ENCODE peak calls at places on chromosomes 4 and X, in five cellular contexts. One of them, this sample, is unnamed.

GRCh38 chrX:96729868-96730643 is 45.4 kb downstream of the DIAPH2 start:
- DNase-seq in psoas muscle: no peak
- DNase-seq in left lung: no peak
- DNase-seq in IMR-90: no peak
- DNase-seq in fibroblast of pulmonary artery: no peak
- DNase-seq in this sample: no peak

GRCh38 chrX:114717921-114718320 is 134.0 kb downstream of the HTR2C start:
- DNase-seq in left lung: no peak
- DNase-seq in psoas muscle: no peak
- DNase-seq in IMR-90: no peak
- DNase-seq in fibroblast of pulmonary artery: no peak
- DNase-seq in this sample: no peak

GRCh38 chr4:144709793-144710525 is 64.0 kb downstream of the HHIP start:
- DNase-seq in left lung: no peak
- DNase-seq in psoas muscle: no peak
- DNase-seq in IMR-90: peak
- DNase-seq in fibroblast of pulmonary artery: peak
- DNase-seq in this sample: no peak

GRCh38 chrX:113058634-113059033 is 218.0 kb upstream of the AMOT start:
- DNase-seq in IMR-90: no peak
- DNase-seq in psoas muscle: no peak
- DNase-seq in fibroblast of pulmonary artery: no peak
- DNase-seq in left lung: no peak
- DNase-seq in this sample: no peak

GRCh38 chrX:119067023-119067739 is 5.6 kb upstream of the CT47C1 start:
- DNase-seq in left lung: no peak
- DNase-seq in fibroblast of pulmonary artery: peak
- DNase-seq in psoas muscle: peak
- DNase-seq in IMR-90: peak
- DNase-seq in this sample: no peak

GRCh38 chrX:38375888-38376287 is 23.5 kb downstream of the OTC start:
- DNase-seq in psoas muscle: no peak
- DNase-seq in fibroblast of pulmonary artery: peak
- DNase-seq in left lung: no peak
- DNase-seq in IMR-90: no peak
- DNase-seq in this sample: no peak

GRCh38 chr4:120327276-120327675 is 260.6 kb upstream of the MAD2L1 start:
- DNase-seq in IMR-90: no peak
- DNase-seq in left lung: no peak
- DNase-seq in fibroblast of pulmonary artery: no peak
- DNase-seq in psoas muscle: no peak
- DNase-seq in this sample: no peak

GRCh38 chrX:81202989-81203388 is 1.1 kb downstream of the SH3BGRL start:
- DNase-seq in IMR-90: no peak
- DNase-seq in psoas muscle: no peak
- DNase-seq in fibroblast of pulmonary artery: no peak
- DNase-seq in left lung: no peak
- DNase-seq in this sample: no peak

GRCh38 chrX:121831601-121832000 is 784.2 kb downstream of the GLUD2 start:
- DNase-seq in fibroblast of pulmonary artery: peak
- DNase-seq in psoas muscle: no peak
- DNase-seq in left lung: no peak
- DNase-seq in IMR-90: no peak
- DNase-seq in this sample: no peak

GRCh38 chrX:114047558-114047957 is 536.3 kb upstream of the HTR2C start:
- DNase-seq in IMR-90: no peak
- DNase-seq in left lung: no peak
- DNase-seq in fibroblast of pulmonary artery: no peak
- DNase-seq in psoas muscle: no peak
- DNase-seq in this sample: no peak

GRCh38 chrX:21996872-21997271 is 35.3 kb upstream of the PHEX start:
- DNase-seq in IMR-90: peak
- DNase-seq in psoas muscle: no peak
- DNase-seq in fibroblast of pulmonary artery: peak
- DNase-seq in left lung: no peak
- DNase-seq in this sample: no peak

GRCh38 chrX:38282044-38282443 is 45.3 kb downstream of the RPGR start:
- DNase-seq in left lung: no peak
- DNase-seq in fibroblast of pulmonary artery: peak
- DNase-seq in psoas muscle: no peak
- DNase-seq in IMR-90: no peak
- DNase-seq in this sample: no peak

GRCh38 chr4:156751486-156751885 is 220.1 kb downstream of the PDGFC start:
- DNase-seq in left lung: no peak
- DNase-seq in IMR-90: peak
- DNase-seq in psoas muscle: no peak
- DNase-seq in fibroblast of pulmonary artery: peak
- DNase-seq in this sample: no peak

GRCh38 chr4:40254961-40255721 is 58.3 kb downstream of the RHOH start:
- DNase-seq in psoas muscle: no peak
- DNase-seq in fibroblast of pulmonary artery: peak
- DNase-seq in IMR-90: peak
- DNase-seq in left lung: no peak
- DNase-seq in this sample: no peak

GRCh38 chrX:31860686-31861085 is 788.8 kb upstream of the FTHL17 start:
- DNase-seq in left lung: no peak
- DNase-seq in IMR-90: no peak
- DNase-seq in fibroblast of pulmonary artery: no peak
- DNase-seq in psoas muscle: no peak
- DNase-seq in this sample: no peak

GRCh38 chr4:129278868-129279267 is 182.9 kb downstream of the C4orf33 start:
- DNase-seq in fibroblast of pulmonary artery: no peak
- DNase-seq in IMR-90: no peak
- DNase-seq in left lung: no peak
- DNase-seq in psoas muscle: no peak
- DNase-seq in this sample: no peak

GRCh38 chr4:3115637-3116300 is 41.3 kb downstream of the HTT start:
- DNase-seq in psoas muscle: no peak
- DNase-seq in fibroblast of pulmonary artery: peak
- DNase-seq in left lung: no peak
- DNase-seq in IMR-90: peak
- DNase-seq in this sample: no peak

GRCh38 chrX:132488092-132488749 is 617 bp downstream of the MBNL3 start:
- DNase-seq in IMR-90: peak
- DNase-seq in psoas muscle: no peak
- DNase-seq in left lung: peak
- DNase-seq in fibroblast of pulmonary artery: peak
- DNase-seq in this sample: no peak

GRCh38 chr4:141684785-141685184 is 48.4 kb downstream of the IL15 start:
- DNase-seq in fibroblast of pulmonary artery: no peak
- DNase-seq in IMR-90: peak
- DNase-seq in left lung: no peak
- DNase-seq in psoas muscle: no peak
- DNase-seq in this sample: no peak

GRCh38 chrX:94216738-94217137 is 542.7 kb downstream of the FAM133A start:
- DNase-seq in left lung: no peak
- DNase-seq in psoas muscle: no peak
- DNase-seq in fibroblast of pulmonary artery: no peak
- DNase-seq in IMR-90: no peak
- DNase-seq in this sample: no peak

GRCh38 chrX:153614818-153615217 is 15.9 kb upstream of the CCNQ start:
- DNase-seq in left lung: no peak
- DNase-seq in fibroblast of pulmonary artery: no peak
- DNase-seq in IMR-90: no peak
- DNase-seq in psoas muscle: no peak
- DNase-seq in this sample: no peak
- H3K4me3 ChIP-seq in left lung: no peak
- H3K4me3 ChIP-seq in fibroblast of pulmonary artery: no peak
- H3K4me3 ChIP-seq in IMR-90: no peak
- H3K4me3 ChIP-seq in psoas muscle: no peak
- H3K4me3 ChIP-seq in this sample: no peak

DNA sequence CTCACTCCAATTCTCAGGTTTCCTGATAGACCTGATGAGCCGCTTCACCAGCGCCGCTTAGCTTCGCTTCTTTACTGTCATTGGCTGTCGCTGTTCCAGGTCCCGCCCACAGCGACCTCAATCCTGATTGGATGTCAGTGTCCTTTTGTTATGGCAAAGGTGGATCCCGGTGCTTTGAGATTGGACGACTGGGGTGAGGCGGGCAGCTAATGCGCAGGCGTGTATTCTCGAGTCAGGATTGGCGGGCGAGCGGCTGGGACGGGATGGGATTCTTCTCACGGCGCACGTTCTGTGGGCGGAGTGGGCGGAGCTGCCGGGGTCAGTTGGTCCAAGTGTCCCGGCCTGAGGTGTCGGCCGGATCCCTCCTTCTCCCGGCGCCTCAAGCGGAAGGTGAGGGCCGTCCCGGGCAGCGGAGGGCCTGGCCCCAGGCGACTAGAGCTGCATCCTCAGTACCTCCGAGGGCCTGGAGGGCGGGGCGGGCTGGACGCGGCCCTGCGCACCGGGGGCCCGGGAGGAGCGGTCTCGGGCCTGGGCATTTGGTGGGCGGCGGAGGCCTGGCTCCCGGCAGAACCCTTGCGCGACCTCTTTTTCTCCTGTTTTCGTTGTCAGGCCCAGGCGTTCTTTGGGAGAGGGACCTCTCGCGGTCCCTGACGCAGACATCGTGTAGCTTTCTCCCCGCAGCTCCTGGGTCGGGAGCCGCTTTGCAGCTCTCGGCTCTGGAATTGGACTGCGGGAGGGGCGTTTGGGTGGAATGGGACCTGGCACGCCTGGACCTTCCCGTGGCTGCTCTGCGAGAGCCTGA is at the start of gene SCOC:
- DNase-seq in fibroblast of pulmonary artery: peak
- DNase-seq in IMR-90: peak
- DNase-seq in left lung: peak
- DNase-seq in psoas muscle: peak
- DNase-seq in this sample: peak
- TF ChIP-seq CTCF in fibroblast of pulmonary artery: no peak
- TF ChIP-seq CTCF in IMR-90: no peak
- TF ChIP-seq CTCF in left lung: peak
- TF ChIP-seq CTCF in psoas muscle: no peak
- TF ChIP-seq CTCF in this sample: no peak

GRCh38 chrX:47191331-47191730 is 2.3 kb upstream of the UBA1 start:
- DNase-seq in left lung: no peak
- DNase-seq in IMR-90: no peak
- DNase-seq in fibroblast of pulmonary artery: no peak
- DNase-seq in psoas muscle: peak
- DNase-seq in this sample: no peak
- H3K4me3 ChIP-seq in left lung: peak
- H3K4me3 ChIP-seq in IMR-90: peak
- H3K4me3 ChIP-seq in fibroblast of pulmonary artery: peak
- H3K4me3 ChIP-seq in psoas muscle: peak
- H3K4me3 ChIP-seq in this sample: peak

DNA sequence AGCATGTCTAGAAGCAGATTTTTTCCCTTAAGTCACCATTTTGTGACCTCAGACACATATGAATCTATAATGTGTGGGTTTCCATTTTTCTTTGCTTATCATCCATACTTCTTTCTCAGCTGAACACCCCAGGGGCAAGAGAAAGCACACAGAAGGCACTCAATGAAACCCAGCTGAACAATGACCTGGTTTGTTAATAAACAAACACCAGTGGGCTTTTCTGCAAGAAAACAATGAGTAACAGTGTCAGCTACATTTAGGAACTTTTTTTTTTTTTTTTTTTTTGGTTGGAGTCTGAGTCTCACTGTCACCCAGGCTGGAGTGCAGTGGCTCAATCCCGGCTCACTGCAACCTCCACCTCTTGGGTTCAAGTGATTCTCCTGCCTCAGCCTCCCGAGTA is 40.7 kb upstream of the KLF3 start:
- DNase-seq in left lung: no peak
- DNase-seq in IMR-90: no peak
- DNase-seq in fibroblast of pulmonary artery: no peak
- DNase-seq in psoas muscle: no peak
- DNase-seq in this sample: no peak
- TF ChIP-seq CTCF in left lung: no peak
- TF ChIP-seq CTCF in IMR-90: no peak
- TF ChIP-seq CTCF in fibroblast of pulmonary artery: no peak
- TF ChIP-seq CTCF in psoas muscle: no peak
- TF ChIP-seq CTCF in this sample: no peak

GRCh38 chr4:1112174-1112820 is 1.1 kb downstream of the RNF212 start:
- DNase-seq in IMR-90: no peak
- DNase-seq in left lung: no peak
- DNase-seq in fibroblast of pulmonary artery: no peak
- DNase-seq in psoas muscle: peak
- DNase-seq in this sample: no peak

GRCh38 chr4:1111259-1111809 is 2.0 kb downstream of the RNF212 start:
- DNase-seq in fibroblast of pulmonary artery: no peak
- DNase-seq in psoas muscle: peak
- DNase-seq in IMR-90: no peak
- DNase-seq in left lung: no peak
- DNase-seq in this sample: no peak

GRCh38 chr4:1115528-1116293 is 2.3 kb upstream of the RNF212 start:
- DNase-seq in fibroblast of pulmonary artery: no peak
- DNase-seq in IMR-90: no peak
- DNase-seq in left lung: no peak
- DNase-seq in psoas muscle: no peak
- DNase-seq in this sample: no peak

GRCh38 chr4:1112821-1113182 is 562 bp downstream of the RNF212 start:
- DNase-seq in fibroblast of pulmonary artery: no peak
- DNase-seq in IMR-90: no peak
- DNase-seq in psoas muscle: no peak
- DNase-seq in left lung: no peak
- DNase-seq in this sample: no peak

GRCh38 chr4:1113311-1114009 is at the start of gene RNF212:
- DNase-seq in IMR-90: no peak
- DNase-seq in psoas muscle: peak
- DNase-seq in fibroblast of pulmonary artery: peak
- DNase-seq in left lung: no peak
- DNase-seq in this sample: no peak
- H3K4me3 ChIP-seq in IMR-90: peak
- H3K4me3 ChIP-seq in psoas muscle: peak
- H3K4me3 ChIP-seq in fibroblast of pulmonary artery: peak
- H3K4me3 ChIP-seq in left lung: peak
- H3K4me3 ChIP-seq in this sample: peak

DNA sequence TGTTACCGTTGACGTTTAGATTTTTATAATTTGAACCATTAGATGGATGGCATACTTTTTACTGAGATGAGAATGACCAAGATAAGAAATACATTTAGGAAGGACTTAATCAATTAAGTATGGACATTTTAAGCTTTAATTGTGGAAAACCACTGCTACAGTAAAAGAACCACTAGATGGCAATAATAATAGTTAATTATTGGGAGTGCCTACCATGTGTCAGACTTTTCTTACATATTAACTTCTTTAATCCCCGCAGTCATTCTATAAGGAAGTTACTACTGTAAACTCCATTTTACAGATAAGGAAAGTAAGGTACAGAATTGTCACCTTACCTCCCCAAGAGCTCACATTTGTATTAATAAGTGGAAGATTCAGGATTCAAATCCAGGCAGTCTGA is 48.5 kb upstream of the MYOZ2 start:
- DNase-seq in IMR-90: no peak
- DNase-seq in fibroblast of pulmonary artery: peak
- DNase-seq in left lung: no peak
- DNase-seq in psoas muscle: no peak
- DNase-seq in this sample: no peak
- TF ChIP-seq CTCF in IMR-90: peak
- TF ChIP-seq CTCF in fibroblast of pulmonary artery: peak
- TF ChIP-seq CTCF in left lung: no peak
- TF ChIP-seq CTCF in psoas muscle: peak
- TF ChIP-seq CTCF in this sample: peak

DNA sequence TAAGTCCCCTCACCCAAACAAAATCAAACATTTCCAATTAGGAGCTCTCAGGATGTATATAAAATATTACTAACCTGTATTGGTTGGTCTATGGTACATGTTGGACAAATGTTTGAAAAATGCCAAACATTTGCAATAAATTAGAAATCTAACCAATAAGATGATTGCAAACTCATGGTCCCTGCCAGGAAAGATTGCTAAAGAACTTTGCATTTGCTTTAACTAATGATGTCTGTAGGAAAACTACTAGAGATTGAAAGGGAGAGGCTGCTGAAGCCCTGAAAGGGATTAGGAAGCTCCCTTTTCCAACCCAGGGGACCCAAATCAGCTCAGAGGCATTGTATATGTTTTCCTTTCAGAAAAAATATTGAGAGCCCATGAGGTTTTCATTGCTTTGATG is 1.7 kb downstream of the SFRP2 start:
- DNase-seq in psoas muscle: no peak
- DNase-seq in fibroblast of pulmonary artery: no peak
- DNase-seq in IMR-90: no peak
- DNase-seq in left lung: no peak
- DNase-seq in this sample: no peak
- H3K4me3 ChIP-seq in psoas muscle: no peak
- H3K4me3 ChIP-seq in fibroblast of pulmonary artery: no peak
- H3K4me3 ChIP-seq in IMR-90: no peak
- H3K4me3 ChIP-seq in left lung: peak
- H3K4me3 ChIP-seq in this sample: no peak